ENCODE peak calls at places on chromosome 19, in seven cellular contexts. O is putamen; Y is esophagus squamous epithelium; J is KBM-7; P is stimulated activated naive CD8-positive, alpha-beta T cell treated with anti-CD3 and anti-CD28 coated beads, Interleukin-15, Interleukin-2, amounts not matched to agents 100 U/mL and 50 U/mL, for 24 hours; W is brain microvascular endothelial cell; G is stimulated activated CD4-positive, alpha-beta T cell treated with anti-CD3 and anti-CD28 coated beads, TNF-alpha, amount 100 ng/mL, for 48 hours. V is an unnamed sample.
A peak's percentile ranks its signal among the peaks of the same experiment; 100 is the strongest.

GRCh38 chr19:48812094-48812929 is 1.5 kb upstream of the BCAT2 start:
- DNase-seq in O (peak; percentile 72), Y (peak; percentile 28), J (peak; percentile 79), P (peak; percentile 79), W (peak; percentile 23), G (peak; percentile 67), V (peak; percentile 93)

GRCh38 chr19:16338470-16339360 is 14.1 kb downstream of the KLF2 start:
- DNase-seq in O (no peak), Y (no peak), J (peak; percentile 55), P (peak; percentile 72), W (peak; percentile 95), G (peak; percentile 49), V (peak; percentile 51)

GRCh38 chr19:10679743-10680142 is 21.5 kb upstream of the QTRT1 start:
- DNase-seq in O (no peak), Y (no peak), J (no peak), P (no peak), W (no peak), G (no peak), V (no peak)

GRCh38 chr19:16454519-16454918 is 17.3 kb downstream of the EPS15L1 start:
- DNase-seq in O (no peak), Y (no peak), J (no peak), P (no peak), W (no peak), G (no peak), V (no peak)

GRCh38 chr19:18205180-18205915 is 1.5 kb upstream of the RAB3A start:
- DNase-seq in O (peak; percentile 58), Y (no peak), J (peak; percentile 63), P (peak; percentile 67), W (peak; percentile 77), G (peak; percentile 51), V (peak; percentile 94)

GRCh38 chr19:511101-511841 is 4.0 kb downstream of the TPGS1 start:
- DNase-seq in O (no peak), Y (no peak), J (peak; percentile 90), P (peak; percentile 81), W (no peak), G (peak; percentile 51), V (peak; percentile 65)

GRCh38 chr19:35720648-35721047 is 2.8 kb downstream of the KMT2B start:
- DNase-seq in O (no peak), Y (no peak), J (no peak), P (no peak), W (no peak), G (no peak), V (no peak)

GRCh38 chr19:58261968-58262921 is 16.5 kb upstream of the ZNF8 start:
- DNase-seq in O (no peak), Y (no peak), J (no peak), P (no peak), W (no peak), G (no peak), V (no peak)

GRCh38 chr19:44753932-44754742 is 5.6 kb downstream of the BCL3 start:
- DNase-seq in O (no peak), Y (peak; percentile 79), J (peak; percentile 71), P (peak; percentile 91), W (peak; percentile 67), G (peak; percentile 91), V (peak; percentile 95)